ENCODE peak calls at places on chromosome X, in five cellular contexts. G is astrocyte, L is tibial artery, A is adrenal gland, Q is lung. R is an unnamed sample.
A peak's percentile ranks its signal among the peaks of the same experiment; 100 is the strongest.

GRCh38 chrX:1355800-1356148 is 19.2 kb downstream of the IL3RA start:
- DNase-seq in G (no peak), L (no peak), A (no peak), Q (no peak), R (no peak)

GRCh38 chrX:151082077-151082948 is 94.1 kb upstream of the GPR50 start:
- DNase-seq in G (peak; percentile 7), L (peak; percentile 56), A (peak; percentile 80), Q (peak; percentile 51), R (peak; percentile 51)

GRCh38 chrX:134758652-134759051 is 100.4 kb upstream of the PLAC1 start:
- DNase-seq in G (no peak), L (no peak), A (no peak), Q (no peak), R (no peak)

GRCh38 chrX:70979136-70979762 is 48.4 kb upstream of the SLC7A3 start:
- DNase-seq in G (peak; percentile 43), L (no peak), A (peak; percentile 49), Q (no peak), R (no peak)

GRCh38 chrX:105013719-105014118 is 206.8 kb downstream of the TEX13A start:
- DNase-seq in G (no peak), L (no peak), A (no peak), Q (no peak), R (no peak)

GRCh38 chrX:20382518-20383291 is 116.0 kb upstream of the RPS6KA3 start:
- DNase-seq in G (no peak), L (no peak), A (no peak), Q (no peak), R (no peak)

GRCh38 chrX:19708683-19709082 is 178.7 kb downstream of the SH3KBP1 start:
- DNase-seq in G (no peak), L (no peak), A (no peak), Q (no peak), R (no peak)

GRCh38 chrX:111568356-111568755 is 56.9 kb downstream of the SERTM2 start:
- DNase-seq in G (no peak), L (no peak), A (no peak), Q (no peak), R (no peak)

GRCh38 chrX:116284383-116284782 is 113.8 kb downstream of the AGTR2 start:
- DNase-seq in G (no peak), L (no peak), A (no peak), Q (no peak), R (no peak)

GRCh38 chrX:37781808-37782207 is 1.9 kb downstream of the CYBB start:
- DNase-seq in G (no peak), L (no peak), A (no peak), Q (no peak), R (no peak)

GRCh38 chrX:49761481-49761880 is 65.7 kb upstream of the PAGE1 start:
- DNase-seq in G (no peak), L (no peak), A (peak; percentile 48), Q (no peak), R (no peak)

GRCh38 chrX:49043987-49044281 is 777 bp upstream of the TFE3 start:
- DNase-seq in G (no peak), L (no peak), A (no peak), Q (no peak), R (no peak)

GRCh38 chrX:101550362-101550761 is at the start of gene ARMCX1:
- DNase-seq in G (peak; percentile 67), L (peak; percentile 88), A (peak; percentile 89), Q (peak; percentile 52), R (peak; percentile 77)

GRCh38 chrX:133989993-133990392 is 4.6 kb upstream of the GPC3 start:
- DNase-seq in G (no peak), L (no peak), A (no peak), Q (no peak), R (no peak)

GRCh38 chrX:153525451-153525850 is 8.0 kb downstream of the ATP2B3 start:
- DNase-seq in G (no peak), L (no peak), A (no peak), Q (no peak), R (no peak)

GRCh38 chrX:79270401-79270800 is 96.7 kb downstream of the ITM2A start:
- DNase-seq in G (no peak), L (peak; percentile 23), A (peak; percentile 55), Q (no peak), R (peak; percentile 36)
- H3K4me3 ChIP-seq in G (no peak overlapping the region), L (no peak overlapping the region), A (no peak overlapping the region), Q (no peak overlapping the region), R (no peak overlapping the region)

GRCh38 chrX:136170109-136170800 is 22.9 kb downstream of the FHL1 start:
- DNase-seq in G (peak; percentile 23), L (no peak), A (peak; percentile 69), Q (no peak), R (peak; percentile 37)

GRCh38 chrX:136168929-136169735 is 21.8 kb downstream of the FHL1 start:
- DNase-seq in G (peak; percentile 90), L (peak; percentile 63), A (peak; percentile 84), Q (no peak), R (peak; percentile 28)

GRCh38 chrX:136163694-136164093 is 16.4 kb downstream of the FHL1 start:
- DNase-seq in G (peak; percentile 62), L (no peak), A (no peak), Q (no peak), R (no peak)

GRCh38 chrX:136162827-136163427 is 15.6 kb downstream of the FHL1 start:
- DNase-seq in G (no peak), L (no peak), A (peak; percentile 66), Q (no peak), R (peak; percentile 55)

GRCh38 chrX:136166221-136166855 is 19.0 kb downstream of the FHL1 start:
- DNase-seq in G (peak; percentile 12), L (no peak), A (peak; percentile 54), Q (no peak), R (peak; percentile 23)
- TF ChIP-seq CTCF in G (no peak), L (peak; percentile 23), A (peak; percentile 39), Q (no peak), R (peak; percentile 31)

GRCh38 chrX:139724626-139725025 is 16.7 kb upstream of the MCF2 start:
- DNase-seq in G (peak; percentile 40), L (no peak), A (no peak), Q (no peak), R (no peak)
- H3K36me3 ChIP-seq in G (no peaks in the 10 kb centered on the region), L (no peaks in the 10 kb centered on the region), A (no peaks in the 10 kb centered on the region), Q (no peaks in the 10 kb centered on the region), R (no peaks in the 10 kb centered on the region)

DNA sequence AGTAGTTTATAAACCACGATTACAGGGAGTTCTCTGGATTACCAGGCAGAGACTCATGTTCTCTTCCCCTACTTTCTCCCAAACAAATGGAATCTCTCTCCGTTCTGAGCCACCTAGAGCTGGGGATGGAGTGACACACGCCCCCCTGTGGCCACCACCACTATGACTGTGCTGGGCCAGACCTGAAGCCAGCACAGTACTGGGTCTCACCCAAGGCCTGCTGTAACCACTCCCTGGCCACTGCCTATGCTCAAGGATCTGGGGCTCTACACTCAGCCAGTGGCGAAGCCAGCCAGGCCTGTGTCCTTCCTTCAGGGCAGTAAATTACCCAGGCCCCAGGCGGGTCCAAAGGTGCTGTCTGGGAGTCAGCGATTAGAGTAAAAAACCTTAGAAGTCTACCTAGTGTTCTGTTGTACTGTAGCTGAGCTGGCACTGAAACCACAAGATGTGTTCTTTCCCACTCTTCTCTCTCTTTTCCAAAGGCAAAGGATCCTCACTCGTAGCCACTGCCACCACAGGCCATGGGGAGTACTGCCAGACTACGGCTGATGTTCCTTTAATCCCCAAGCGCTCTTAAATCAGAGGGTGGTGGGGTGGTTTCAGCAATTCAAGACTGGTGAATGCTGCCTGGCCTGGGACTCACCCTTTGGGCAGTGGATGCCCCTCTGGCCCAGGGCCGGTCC is 412.2 kb upstream of the ARX start:
- DNase-seq in G (no peak), L (no peak), A (no peak), Q (no peak), R (no peak)
- H3K4me3 ChIP-seq in G (no peak overlapping the region), L (no peak overlapping the region), A (no peak overlapping the region), Q (no peak overlapping the region), R (no peak overlapping the region)

DNA sequence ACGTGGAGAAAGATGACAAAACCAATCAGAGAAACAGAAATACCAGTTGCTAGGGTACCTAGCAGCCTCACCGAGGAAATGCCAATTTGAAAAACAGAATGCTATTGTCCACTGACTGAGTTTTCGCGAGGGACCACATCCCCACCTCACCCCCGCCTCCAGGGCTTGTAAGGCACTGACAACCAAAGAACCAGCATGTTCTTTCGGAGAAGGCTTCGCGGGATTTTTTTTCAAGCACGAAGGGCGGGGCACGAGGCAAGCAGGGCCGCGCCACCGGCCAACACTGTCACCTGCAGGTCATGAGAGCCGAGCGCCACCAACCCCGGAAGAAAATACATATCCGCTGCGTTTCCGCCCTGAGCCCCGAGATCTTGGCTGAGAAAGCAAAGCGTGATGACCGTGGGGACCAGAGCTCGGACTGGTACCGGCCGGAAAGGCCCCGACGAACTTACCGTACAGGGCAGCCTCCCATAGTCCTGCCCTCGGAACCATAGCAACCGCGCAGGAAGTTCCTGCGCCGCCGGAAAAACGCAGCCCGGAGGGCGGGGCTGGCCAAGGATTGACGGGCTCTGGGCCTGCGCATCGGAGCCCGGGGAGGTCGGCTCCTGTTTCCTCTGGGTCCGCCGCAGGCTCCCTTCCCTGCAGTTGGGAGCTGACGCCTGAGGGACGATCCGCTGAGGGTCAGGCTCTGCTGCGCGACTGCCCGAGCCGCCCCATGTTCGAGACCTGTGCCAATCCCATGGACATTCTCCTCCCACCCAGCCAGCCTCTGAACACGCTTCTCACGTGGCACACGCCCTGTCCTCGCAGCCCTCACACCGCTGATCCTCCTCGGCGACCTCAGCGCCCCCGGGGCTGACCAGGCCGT is 59.2 kb upstream of the PAGE5 start:
- DNase-seq in G (peak; percentile 78), L (peak; percentile 88), A (peak; percentile 94), Q (peak; percentile 86), R (peak; percentile 90)
- TF ChIP-seq CTCF in G (peak; percentile 3), L (peak; percentile 20), A (peak; percentile 27), Q (peak; percentile 13), R (peak; percentile 14)

DNA sequence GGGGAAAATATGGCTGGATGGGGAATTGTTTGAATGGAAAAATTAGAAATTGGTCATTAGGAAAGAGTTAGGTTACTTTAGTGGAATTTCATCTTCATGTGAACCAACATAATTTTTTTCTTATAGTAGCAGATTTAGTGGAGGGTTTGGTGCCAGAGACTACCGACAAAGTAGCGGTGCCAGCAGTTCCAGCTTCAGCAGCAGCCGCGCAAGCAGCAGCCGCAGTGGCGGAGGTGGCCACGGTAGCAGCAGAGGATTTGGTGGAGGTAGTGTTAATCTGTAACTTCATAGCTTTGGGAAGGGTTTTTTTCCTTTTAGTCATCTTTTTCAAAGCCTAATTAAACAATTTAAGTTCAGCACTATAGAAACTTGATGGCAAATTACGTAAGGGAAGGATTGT is 13.2 kb downstream of the DDX3X start:
- DNase-seq in G (no peak), L (no peak), A (no peak), Q (no peak), R (no peak)
- H3K36me3 ChIP-seq in G (peaks cover 62% of the 10 kb centered on the region), L (peaks cover 66% of the 10 kb centered on the region), A (no peaks in the 10 kb centered on the region), Q (peaks cover 37% of the 10 kb centered on the region), R (no peaks in the 10 kb centered on the region)